ENCODE peak calls at places on chromosomes 12 and 14, in six cellular contexts. One of them, this sample, is unnamed.

GRCh38 chr14:35215110-35215872 is 76.9 kb upstream of the PSMA6 start:
- DNase-seq in CD8-positive, alpha-beta T cell: no peak
- DNase-seq in cardiac muscle cell: peak
- DNase-seq in fibroblast of lung: peak
- DNase-seq in non-pigmented ciliary epithelial cell: no peak
- DNase-seq in heart right ventricle: peak
- DNase-seq in this sample: no peak

GRCh38 chr12:50542448-50542847 is 37.7 kb downstream of the DIP2B start:
- DNase-seq in non-pigmented ciliary epithelial cell: peak
- DNase-seq in fibroblast of lung: peak
- DNase-seq in CD8-positive, alpha-beta T cell: no peak
- DNase-seq in cardiac muscle cell: no peak
- DNase-seq in heart right ventricle: no peak
- DNase-seq in this sample: no peak

GRCh38 chr12:89901319-89901718 is 192.7 kb upstream of the ATP2B1 start:
- DNase-seq in fibroblast of lung: no peak
- DNase-seq in non-pigmented ciliary epithelial cell: no peak
- DNase-seq in CD8-positive, alpha-beta T cell: no peak
- DNase-seq in heart right ventricle: no peak
- DNase-seq in cardiac muscle cell: no peak
- DNase-seq in this sample: no peak

GRCh38 chr12:89707623-89707991 is 1.0 kb downstream of the ATP2B1 start:
- DNase-seq in CD8-positive, alpha-beta T cell: peak
- DNase-seq in heart right ventricle: peak
- DNase-seq in cardiac muscle cell: no peak
- DNase-seq in non-pigmented ciliary epithelial cell: no peak
- DNase-seq in fibroblast of lung: no peak
- DNase-seq in this sample: no peak

GRCh38 chr12:127401005-127401404 is 866.0 kb upstream of the TMEM132C start:
- DNase-seq in CD8-positive, alpha-beta T cell: no peak
- DNase-seq in cardiac muscle cell: no peak
- DNase-seq in heart right ventricle: no peak
- DNase-seq in fibroblast of lung: peak
- DNase-seq in non-pigmented ciliary epithelial cell: no peak
- DNase-seq in this sample: no peak

GRCh38 chr12:6957151-6957701 is 6.1 kb downstream of the PTPN6 start:
- DNase-seq in CD8-positive, alpha-beta T cell: peak
- DNase-seq in non-pigmented ciliary epithelial cell: no peak
- DNase-seq in cardiac muscle cell: no peak
- DNase-seq in fibroblast of lung: no peak
- DNase-seq in heart right ventricle: no peak
- DNase-seq in this sample: no peak

GRCh38 chr14:21987937-21988336 is 314.3 kb upstream of the OR4E1 start:
- DNase-seq in non-pigmented ciliary epithelial cell: no peak
- DNase-seq in CD8-positive, alpha-beta T cell: no peak
- DNase-seq in fibroblast of lung: no peak
- DNase-seq in heart right ventricle: no peak
- DNase-seq in cardiac muscle cell: peak
- DNase-seq in this sample: no peak

GRCh38 chr12:67854351-67854750 is 134.9 kb upstream of the IFNG-AS1 start:
- DNase-seq in non-pigmented ciliary epithelial cell: no peak
- DNase-seq in fibroblast of lung: peak
- DNase-seq in CD8-positive, alpha-beta T cell: no peak
- DNase-seq in cardiac muscle cell: no peak
- DNase-seq in heart right ventricle: no peak
- DNase-seq in this sample: no peak

GRCh38 chr14:41505491-41505890 is 101.2 kb upstream of the LRFN5 start:
- DNase-seq in non-pigmented ciliary epithelial cell: no peak
- DNase-seq in heart right ventricle: no peak
- DNase-seq in CD8-positive, alpha-beta T cell: no peak
- DNase-seq in cardiac muscle cell: no peak
- DNase-seq in fibroblast of lung: no peak
- DNase-seq in this sample: no peak

GRCh38 chr14:42090122-42090521 is 483.4 kb downstream of the LRFN5 start:
- DNase-seq in heart right ventricle: no peak
- DNase-seq in fibroblast of lung: no peak
- DNase-seq in CD8-positive, alpha-beta T cell: no peak
- DNase-seq in cardiac muscle cell: no peak
- DNase-seq in non-pigmented ciliary epithelial cell: no peak
- DNase-seq in this sample: no peak

GRCh38 chr12:119068129-119068856 is 87.0 kb downstream of the SRRM4 start:
- DNase-seq in CD8-positive, alpha-beta T cell: no peak
- DNase-seq in cardiac muscle cell: no peak
- DNase-seq in non-pigmented ciliary epithelial cell: no peak
- DNase-seq in heart right ventricle: no peak
- DNase-seq in fibroblast of lung: no peak
- DNase-seq in this sample: no peak

GRCh38 chr12:114764516-114764915 is 80.5 kb upstream of the TBX3 start:
- DNase-seq in non-pigmented ciliary epithelial cell: no peak
- DNase-seq in heart right ventricle: no peak
- DNase-seq in CD8-positive, alpha-beta T cell: no peak
- DNase-seq in fibroblast of lung: no peak
- DNase-seq in cardiac muscle cell: peak
- DNase-seq in this sample: no peak

GRCh38 chr14:100850841-100851585 is 25.1 kb downstream of the MEG3 start:
- DNase-seq in fibroblast of lung: no peak
- DNase-seq in CD8-positive, alpha-beta T cell: peak
- DNase-seq in cardiac muscle cell: peak
- DNase-seq in heart right ventricle: peak
- DNase-seq in non-pigmented ciliary epithelial cell: no peak
- DNase-seq in this sample: peak

GRCh38 chr12:47885012-47885501 is 19.7 kb downstream of the VDR start:
- DNase-seq in cardiac muscle cell: peak
- DNase-seq in fibroblast of lung: no peak
- DNase-seq in heart right ventricle: no peak
- DNase-seq in CD8-positive, alpha-beta T cell: peak
- DNase-seq in non-pigmented ciliary epithelial cell: no peak
- DNase-seq in this sample: no peak

GRCh38 chr12:30963709-30964564 is 37.4 kb downstream of the TSPAN11 start:
- DNase-seq in non-pigmented ciliary epithelial cell: no peak
- DNase-seq in fibroblast of lung: no peak
- DNase-seq in heart right ventricle: no peak
- DNase-seq in CD8-positive, alpha-beta T cell: no peak
- DNase-seq in cardiac muscle cell: no peak
- DNase-seq in this sample: no peak

GRCh38 chr12:56634242-56634836 is 4.2 kb upstream of the BAZ2A start:
- DNase-seq in cardiac muscle cell: no peak
- DNase-seq in CD8-positive, alpha-beta T cell: peak
- DNase-seq in heart right ventricle: peak
- DNase-seq in non-pigmented ciliary epithelial cell: no peak
- DNase-seq in fibroblast of lung: no peak
- DNase-seq in this sample: peak

GRCh38 chr12:27615331-27615891 is 80.8 kb upstream of the REP15 start:
- DNase-seq in heart right ventricle: no peak
- DNase-seq in non-pigmented ciliary epithelial cell: no peak
- DNase-seq in fibroblast of lung: peak
- DNase-seq in cardiac muscle cell: peak
- DNase-seq in CD8-positive, alpha-beta T cell: no peak
- DNase-seq in this sample: no peak

GRCh38 chr14:101707285-101707842 is 54.1 kb upstream of the PPP2R5C start:
- DNase-seq in CD8-positive, alpha-beta T cell: peak
- DNase-seq in non-pigmented ciliary epithelial cell: peak
- DNase-seq in heart right ventricle: peak
- DNase-seq in cardiac muscle cell: peak
- DNase-seq in fibroblast of lung: peak
- DNase-seq in this sample: peak

GRCh38 chr12:124207617-124208016 is 87.3 kb upstream of the RFLNA start:
- DNase-seq in fibroblast of lung: no peak
- DNase-seq in CD8-positive, alpha-beta T cell: no peak
- DNase-seq in non-pigmented ciliary epithelial cell: no peak
- DNase-seq in cardiac muscle cell: peak
- DNase-seq in heart right ventricle: no peak
- DNase-seq in this sample: no peak

GRCh38 chr12:88895634-88896033 is 315.4 kb upstream of the KITLG start:
- DNase-seq in heart right ventricle: no peak
- DNase-seq in non-pigmented ciliary epithelial cell: no peak
- DNase-seq in fibroblast of lung: no peak
- DNase-seq in cardiac muscle cell: no peak
- DNase-seq in CD8-positive, alpha-beta T cell: no peak
- DNase-seq in this sample: no peak

GRCh38 chr14:77682158-77682553 is 25.7 kb downstream of the ALKBH1 start:
- DNase-seq in fibroblast of lung: peak
- DNase-seq in CD8-positive, alpha-beta T cell: no peak
- DNase-seq in heart right ventricle: no peak
- DNase-seq in non-pigmented ciliary epithelial cell: no peak
- DNase-seq in cardiac muscle cell: peak
- DNase-seq in this sample: no peak

GRCh38 chr14:102464846-102465341 is 44.7 kb downstream of the ANKRD9 start:
- DNase-seq in cardiac muscle cell: no peak
- DNase-seq in CD8-positive, alpha-beta T cell: no peak
- DNase-seq in non-pigmented ciliary epithelial cell: no peak
- DNase-seq in heart right ventricle: no peak
- DNase-seq in fibroblast of lung: no peak
- DNase-seq in this sample: no peak

GRCh38 chr12:109811624-109811995 is 21.6 kb downstream of the TRPV4 start:
- DNase-seq in heart right ventricle: no peak
- DNase-seq in non-pigmented ciliary epithelial cell: no peak
- DNase-seq in CD8-positive, alpha-beta T cell: no peak
- DNase-seq in fibroblast of lung: no peak
- DNase-seq in cardiac muscle cell: no peak
- DNase-seq in this sample: no peak

GRCh38 chr14:23566782-23567185 is 807 bp downstream of the AP1G2 start:
- DNase-seq in heart right ventricle: no peak
- DNase-seq in non-pigmented ciliary epithelial cell: no peak
- DNase-seq in fibroblast of lung: no peak
- DNase-seq in cardiac muscle cell: peak
- DNase-seq in CD8-positive, alpha-beta T cell: no peak
- DNase-seq in this sample: no peak

GRCh38 chr12:106585862-106586534 is 3.2 kb downstream of the RFX4 start:
- DNase-seq in fibroblast of lung: no peak
- DNase-seq in cardiac muscle cell: no peak
- DNase-seq in non-pigmented ciliary epithelial cell: no peak
- DNase-seq in CD8-positive, alpha-beta T cell: no peak
- DNase-seq in heart right ventricle: no peak
- DNase-seq in this sample: no peak

GRCh38 chr12:13342971-13343370 is 146.4 kb downstream of the EMP1 start:
- DNase-seq in fibroblast of lung: peak
- DNase-seq in non-pigmented ciliary epithelial cell: no peak
- DNase-seq in cardiac muscle cell: no peak
- DNase-seq in CD8-positive, alpha-beta T cell: no peak
- DNase-seq in heart right ventricle: no peak
- DNase-seq in this sample: no peak

GRCh38 chr12:131437706-131438210 is 273.1 kb upstream of the SFSWAP start:
- DNase-seq in heart right ventricle: no peak
- DNase-seq in CD8-positive, alpha-beta T cell: no peak
- DNase-seq in cardiac muscle cell: no peak
- DNase-seq in non-pigmented ciliary epithelial cell: no peak
- DNase-seq in fibroblast of lung: no peak
- DNase-seq in this sample: peak

GRCh38 chr14:37642125-37642524 is 46.7 kb downstream of the TTC6 start:
- DNase-seq in fibroblast of lung: no peak
- DNase-seq in non-pigmented ciliary epithelial cell: no peak
- DNase-seq in CD8-positive, alpha-beta T cell: no peak
- DNase-seq in cardiac muscle cell: no peak
- DNase-seq in heart right ventricle: no peak
- DNase-seq in this sample: no peak